ENCODE peak calls at places on chromosomes 12 and 14, in nine cellular contexts. One of them, this sample, is unnamed.

GRCh38 chr12:11553871-11554533 is 95.5 kb upstream of the ETV6 start:
- DNase-seq in lower leg skin: no peak
- DNase-seq in K562: peak; percentile 34
- DNase-seq in GM12892: peak; percentile 38
- DNase-seq in A549: peak; percentile 83
- DNase-seq in ovary: no peak
- DNase-seq in sigmoid colon: peak; percentile 72
- DNase-seq in body of pancreas: peak; percentile 62
- DNase-seq in HCT116: peak; percentile 56
- DNase-seq in this sample: peak; percentile 55

GRCh38 chr14:93943052-93943451 is 15.9 kb downstream of the FAM181A start:
- DNase-seq in sigmoid colon: no peak
- DNase-seq in GM12892: no peak
- DNase-seq in body of pancreas: no peak
- DNase-seq in A549: no peak
- DNase-seq in HCT116: no peak
- DNase-seq in lower leg skin: no peak
- DNase-seq in K562: no peak
- DNase-seq in ovary: no peak
- DNase-seq in this sample: no peak

GRCh38 chr14:51738754-51739153 is 87.0 kb downstream of the FRMD6 start:
- DNase-seq in lower leg skin: no peak
- DNase-seq in ovary: no peak
- DNase-seq in body of pancreas: no peak
- DNase-seq in GM12892: peak; percentile 13
- DNase-seq in A549: peak; percentile 31
- DNase-seq in K562: no peak
- DNase-seq in HCT116: peak; percentile 3
- DNase-seq in sigmoid colon: no peak
- DNase-seq in this sample: no peak

GRCh38 chr12:26106347-26106746 is 18.5 kb downstream of the BHLHE41 start:
- DNase-seq in body of pancreas: no peak
- DNase-seq in lower leg skin: no peak
- DNase-seq in ovary: no peak
- DNase-seq in K562: no peak
- DNase-seq in sigmoid colon: no peak
- DNase-seq in A549: no peak
- DNase-seq in HCT116: no peak
- DNase-seq in GM12892: no peak
- DNase-seq in this sample: no peak

GRCh38 chr12:88944403-88944802 is 364.1 kb upstream of the KITLG start:
- DNase-seq in lower leg skin: no peak
- DNase-seq in body of pancreas: no peak
- DNase-seq in A549: peak; percentile 10
- DNase-seq in K562: no peak
- DNase-seq in sigmoid colon: no peak
- DNase-seq in GM12892: no peak
- DNase-seq in ovary: no peak
- DNase-seq in HCT116: peak; percentile 71
- DNase-seq in this sample: no peak

GRCh38 chr14:35385042-35385839 is 19.3 kb downstream of the NFKBIA start:
- DNase-seq in K562: peak; percentile 64
- DNase-seq in ovary: peak; percentile 88
- DNase-seq in lower leg skin: peak; percentile 95
- DNase-seq in sigmoid colon: peak; percentile 98
- DNase-seq in body of pancreas: peak; percentile 80
- DNase-seq in GM12892: no peak
- DNase-seq in HCT116: no peak
- DNase-seq in A549: peak; percentile 56
- DNase-seq in this sample: peak; percentile 45

GRCh38 chr12:110577717-110578521 is 5.2 kb downstream of the PPTC7 start:
- DNase-seq in K562: no peak
- DNase-seq in body of pancreas: no peak
- DNase-seq in A549: peak; percentile 55
- DNase-seq in ovary: no peak
- DNase-seq in HCT116: peak; percentile 97
- DNase-seq in sigmoid colon: no peak
- DNase-seq in GM12892: no peak
- DNase-seq in lower leg skin: no peak
- DNase-seq in this sample: no peak

GRCh38 chr14:99215277-99215676 is 56.7 kb downstream of the BCL11B start:
- DNase-seq in body of pancreas: no peak
- DNase-seq in lower leg skin: no peak
- DNase-seq in K562: no peak
- DNase-seq in A549: no peak
- DNase-seq in HCT116: no peak
- DNase-seq in sigmoid colon: no peak
- DNase-seq in GM12892: no peak
- DNase-seq in ovary: no peak
- DNase-seq in this sample: no peak

GRCh38 chr14:59998575-59998974 is 78.6 kb downstream of the LRRC9 start:
- DNase-seq in K562: no peak
- DNase-seq in HCT116: no peak
- DNase-seq in sigmoid colon: no peak
- DNase-seq in lower leg skin: no peak
- DNase-seq in A549: no peak
- DNase-seq in ovary: no peak
- DNase-seq in body of pancreas: no peak
- DNase-seq in GM12892: no peak
- DNase-seq in this sample: no peak

GRCh38 chr12:45503887-45504286 is 225.6 kb upstream of the ARID2 start:
- DNase-seq in HCT116: no peak
- DNase-seq in ovary: no peak
- DNase-seq in GM12892: no peak
- DNase-seq in lower leg skin: no peak
- DNase-seq in A549: no peak
- DNase-seq in K562: no peak
- DNase-seq in sigmoid colon: no peak
- DNase-seq in body of pancreas: no peak
- DNase-seq in this sample: no peak

GRCh38 chr12:43841253-43841652 is 5.4 kb downstream of the TMEM117 start:
- DNase-seq in lower leg skin: no peak
- DNase-seq in body of pancreas: no peak
- DNase-seq in HCT116: no peak
- DNase-seq in sigmoid colon: no peak
- DNase-seq in ovary: no peak
- DNase-seq in GM12892: no peak
- DNase-seq in A549: no peak
- DNase-seq in K562: no peak
- DNase-seq in this sample: no peak

DNA sequence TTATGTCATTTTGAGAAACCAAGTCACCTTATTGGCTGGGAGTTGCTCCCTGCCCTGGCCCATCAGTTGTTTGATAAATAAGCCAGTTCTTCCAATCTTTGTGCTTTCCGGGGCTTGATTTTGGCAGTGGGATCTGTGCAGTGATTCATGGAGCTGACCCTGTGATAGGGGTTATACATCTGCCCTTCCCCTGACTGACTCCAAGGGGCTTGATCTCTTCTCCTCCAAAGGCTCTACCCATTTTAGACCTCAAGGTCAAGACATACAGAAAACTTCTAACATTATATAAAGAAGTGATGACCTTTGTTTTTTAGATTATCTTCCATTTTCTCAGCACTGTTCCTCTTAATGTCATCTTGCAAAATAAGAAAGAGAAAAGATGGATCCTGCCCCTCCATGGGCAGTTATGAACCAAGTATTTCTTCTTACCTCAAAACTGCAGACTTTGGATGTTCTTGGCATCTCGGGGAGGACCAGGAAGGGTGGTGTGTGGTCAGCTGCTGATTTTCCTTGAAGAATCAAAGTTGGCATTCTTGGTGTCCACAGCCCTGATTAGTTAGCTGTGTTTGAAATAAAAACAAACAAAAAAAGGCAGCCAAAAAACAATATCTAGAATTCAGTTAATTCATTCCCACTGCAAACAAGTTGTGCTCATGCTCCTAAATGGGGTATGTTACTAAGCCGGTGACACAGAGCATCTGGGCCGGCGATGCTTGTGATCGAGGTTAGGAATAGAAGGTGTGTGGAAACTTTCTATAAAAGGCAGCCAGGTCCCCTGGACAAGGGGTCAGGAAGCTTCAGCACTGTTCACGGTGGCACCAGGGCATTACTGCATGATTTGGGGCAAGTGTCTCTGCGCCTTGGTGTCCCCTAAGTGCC is 120.2 kb downstream of the SAMD4A start:
- DNase-seq in HCT116: no peak
- DNase-seq in lower leg skin: no peak
- DNase-seq in body of pancreas: no peak
- DNase-seq in GM12892: no peak
- DNase-seq in K562: no peak
- DNase-seq in sigmoid colon: no peak
- DNase-seq in ovary: no peak
- DNase-seq in A549: no peak
- DNase-seq in this sample: no peak
- TF ChIP-seq POLR2A in HCT116: no peak
- TF ChIP-seq POLR2A in lower leg skin: no peak
- TF ChIP-seq POLR2A in body of pancreas: no peak
- TF ChIP-seq POLR2A in GM12892: no peak
- TF ChIP-seq POLR2A in K562: no peak
- TF ChIP-seq POLR2A in sigmoid colon: no peak
- TF ChIP-seq POLR2A in ovary: no peak
- TF ChIP-seq POLR2A in A549: no peak
- TF ChIP-seq POLR2A in this sample: no peak

DNA sequence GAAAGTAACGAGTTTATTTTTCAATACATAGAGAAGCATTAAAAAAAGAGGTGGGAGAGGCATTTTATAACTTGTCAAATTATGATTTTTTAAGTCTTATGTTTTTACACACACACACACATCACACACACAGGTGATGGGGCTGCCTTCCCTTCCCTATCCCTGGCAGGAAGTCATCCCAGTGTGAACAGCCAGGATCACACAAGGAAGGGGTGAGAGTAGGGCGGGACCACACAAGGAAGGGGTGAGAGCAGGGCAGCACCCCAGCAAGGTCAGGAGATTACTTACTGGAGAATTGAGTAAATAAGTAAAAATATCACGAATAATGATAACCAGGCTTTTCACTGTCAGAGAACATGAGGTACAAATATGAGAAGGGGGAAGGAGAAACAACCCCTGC is 372.6 kb downstream of the SEC23A start:
- DNase-seq in K562: no peak
- DNase-seq in body of pancreas: no peak
- DNase-seq in lower leg skin: no peak
- DNase-seq in HCT116: no peak
- DNase-seq in sigmoid colon: no peak
- DNase-seq in GM12892: no peak
- DNase-seq in ovary: no peak
- DNase-seq in A549: no peak
- DNase-seq in this sample: no peak
- TF ChIP-seq POLR2A in K562: no peak
- TF ChIP-seq POLR2A in body of pancreas: no peak
- TF ChIP-seq POLR2A in lower leg skin: no peak
- TF ChIP-seq POLR2A in HCT116: no peak
- TF ChIP-seq POLR2A in sigmoid colon: no peak
- TF ChIP-seq POLR2A in GM12892: no peak
- TF ChIP-seq POLR2A in ovary: no peak
- TF ChIP-seq POLR2A in A549: no peak
- TF ChIP-seq POLR2A in this sample: no peak

DNA sequence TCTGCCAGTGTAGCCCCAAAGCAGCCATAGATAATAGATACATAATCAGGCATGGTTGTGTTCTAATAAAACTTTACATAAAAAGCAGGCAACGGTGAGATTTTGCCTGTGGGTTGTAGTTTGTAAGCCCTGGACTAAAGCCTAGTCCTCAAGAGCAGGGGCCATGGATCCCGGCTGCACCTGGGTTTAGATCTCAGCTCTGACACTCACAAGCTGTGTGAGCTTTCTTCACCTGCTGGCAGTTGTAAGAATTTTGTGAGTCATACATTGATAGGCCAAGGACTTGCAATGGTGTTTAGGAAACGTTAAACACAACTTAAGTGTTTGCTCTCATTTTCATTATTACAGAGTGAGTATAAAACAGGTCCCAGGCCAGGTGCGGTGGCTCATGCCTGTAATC is 395.8 kb upstream of the TBX3 start:
- DNase-seq in GM12892: no peak
- DNase-seq in sigmoid colon: no peak
- DNase-seq in ovary: no peak
- DNase-seq in lower leg skin: no peak
- DNase-seq in A549: no peak
- DNase-seq in K562: no peak
- DNase-seq in body of pancreas: peak; percentile 55
- DNase-seq in HCT116: no peak
- DNase-seq in this sample: no peak
- TF ChIP-seq POLR2A in GM12892: no peak
- TF ChIP-seq POLR2A in sigmoid colon: no peak
- TF ChIP-seq POLR2A in ovary: no peak
- TF ChIP-seq POLR2A in lower leg skin: no peak
- TF ChIP-seq POLR2A in A549: no peak
- TF ChIP-seq POLR2A in K562: no peak
- TF ChIP-seq POLR2A in body of pancreas: no peak
- TF ChIP-seq POLR2A in HCT116: no peak
- TF ChIP-seq POLR2A in this sample: no peak

DNA sequence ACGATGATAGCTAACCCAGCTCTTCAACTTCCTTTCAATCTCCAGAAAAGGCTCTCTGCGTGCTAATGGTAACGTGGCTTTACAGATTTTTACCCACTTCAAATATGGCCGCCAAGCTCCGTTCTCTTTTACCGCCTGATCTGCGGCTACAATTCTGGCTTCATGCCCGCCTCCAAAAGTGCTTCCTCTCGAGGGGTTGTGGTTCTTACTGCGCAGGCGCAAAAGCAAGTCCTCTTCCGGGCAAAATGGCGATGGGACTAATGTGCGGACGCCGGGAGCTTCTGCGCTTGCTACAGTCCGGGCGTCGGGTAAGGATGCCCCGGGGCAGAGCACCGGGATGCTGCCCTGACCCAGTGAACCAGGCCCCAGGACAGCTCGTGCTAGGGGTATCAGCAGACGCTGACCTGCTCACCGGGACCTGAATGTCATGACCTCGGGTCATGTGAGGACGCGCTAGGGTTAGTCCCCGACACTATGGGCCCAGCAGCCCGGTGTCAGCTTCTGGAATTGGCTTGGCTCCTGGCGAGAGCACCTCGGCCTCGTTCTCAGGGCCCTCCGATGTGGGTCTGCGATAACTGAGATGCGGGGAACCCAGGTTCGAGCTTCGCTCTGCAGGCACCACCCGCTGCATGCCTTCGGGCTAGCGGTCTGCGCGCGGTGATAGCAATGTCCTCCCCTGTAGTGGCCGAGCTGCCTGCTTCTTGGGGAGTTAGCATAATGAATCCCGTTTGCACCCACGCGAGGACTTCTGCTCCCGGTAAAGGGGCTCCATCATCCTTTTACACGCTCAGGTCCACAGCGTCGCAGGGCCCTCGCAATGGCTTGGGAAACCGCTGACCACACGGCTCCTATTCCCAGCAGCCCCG is at the start of gene OXA1L:
- DNase-seq in body of pancreas: peak; percentile 99
- DNase-seq in HCT116: peak; percentile 95
- DNase-seq in GM12892: peak; percentile 80
- DNase-seq in A549: peak; percentile 92
- DNase-seq in K562: peak; percentile 95
- DNase-seq in lower leg skin: peak; percentile 99
- DNase-seq in sigmoid colon: peak; percentile 99
- DNase-seq in ovary: peak; percentile 99
- DNase-seq in this sample: peak; percentile 61
- TF ChIP-seq POLR2A in body of pancreas: peak; percentile 79
- TF ChIP-seq POLR2A in HCT116: peak; percentile 95
- TF ChIP-seq POLR2A in GM12892: peak; percentile 90
- TF ChIP-seq POLR2A in A549: peak; percentile 85
- TF ChIP-seq POLR2A in K562: peak; percentile 97
- TF ChIP-seq POLR2A in lower leg skin: peak; percentile 1
- TF ChIP-seq POLR2A in sigmoid colon: peak; percentile 73
- TF ChIP-seq POLR2A in ovary: peak; percentile 41
- TF ChIP-seq POLR2A in this sample: peak; percentile 67

GRCh38 chr12:85626031-85626781 is 210.0 kb downstream of the RASSF9 start:
- DNase-seq in lower leg skin: no peak
- DNase-seq in sigmoid colon: no peak
- DNase-seq in A549: no peak
- DNase-seq in HCT116: peak; percentile 52
- DNase-seq in body of pancreas: no peak
- DNase-seq in GM12892: no peak
- DNase-seq in ovary: no peak
- DNase-seq in K562: no peak
- DNase-seq in this sample: peak; percentile 9
- TF ChIP-seq POLR2A in lower leg skin: no peak
- TF ChIP-seq POLR2A in sigmoid colon: no peak
- TF ChIP-seq POLR2A in A549: no peak
- TF ChIP-seq POLR2A in HCT116: no peak
- TF ChIP-seq POLR2A in body of pancreas: no peak
- TF ChIP-seq POLR2A in GM12892: no peak
- TF ChIP-seq POLR2A in ovary: no peak
- TF ChIP-seq POLR2A in K562: no peak
- TF ChIP-seq POLR2A in this sample: no peak